ENCODE peak calls at places on chromosomes 12 and 14, in four cellular contexts. Y is HTR-8/SVneo, J is NCI-H1694, Z is esophagus squamous epithelium. V is an unnamed sample.

GRCh38 chr14:77495354-77495753 is 3.3 kb downstream of the ISM2 start:
- DNase-seq in J (no peak), Z (no peak), Y (no peak), V (no peak)

GRCh38 chr14:28536889-28537288 is 229.7 kb upstream of the FOXG1 start:
- DNase-seq in J (no peak), Y (no peak), Z (no peak), V (no peak)

GRCh38 chr12:53719649-53720048 is 7.6 kb downstream of the CALCOCO1 start:
- DNase-seq in J (no peak), Y (no peak), Z (no peak), V (no peak)

GRCh38 chr12:71411635-71412034 is 28.0 kb upstream of the LGR5 start:
- DNase-seq in Z (no peak), J (no peak), Y (no peak), V (no peak)

GRCh38 chr14:24058951-24059475 is 7.2 kb downstream of the CARMIL3 start:
- DNase-seq in J (no peak), Z (no peak), Y (no peak), V (no peak)

GRCh38 chr14:38500125-38500524 is 244.2 kb upstream of the CLEC14A start:
- DNase-seq in J (no peak), Y (no peak), Z (no peak), V (no peak)

GRCh38 chr12:13242926-13243325 is 46.4 kb downstream of the EMP1 start:
- DNase-seq in J (no peak), Z (no peak), Y (no peak), V (no peak)

GRCh38 chr12:45268672-45269406 is 52.9 kb downstream of the ANO6 start:
- DNase-seq in Z (no peak), Y (peak), J (no peak), V (peak)

GRCh38 chr12:118060301-118061010 is 523 bp downstream of the WSB2 start:
- DNase-seq in Y (peak), J (no peak), Z (no peak), V (no peak)

GRCh38 chr12:14629832-14630688 is 62.4 kb upstream of the PLBD1 start:
- DNase-seq in J (peak), Y (peak), Z (no peak), V (no peak)

GRCh38 chr14:84273181-84273580 is 1256.8 kb upstream of the FLRT2 start:
- DNase-seq in J (no peak), Y (no peak), Z (no peak), V (no peak)

GRCh38 chr14:35985504-35986218 is 159.5 kb downstream of the BRMS1L start:
- DNase-seq in Y (no peak), Z (no peak), J (no peak), V (no peak)

GRCh38 chr12:9928607-9929006 is 3.6 kb downstream of the CLEC2A start:
- DNase-seq in J (no peak), Y (no peak), Z (no peak), V (no peak)

GRCh38 chr12:27517532-27517931 is 6.5 kb upstream of the PPFIBP1 start:
- DNase-seq in Z (no peak), J (no peak), Y (no peak), V (no peak)

GRCh38 chr12:22110176-22110575 is 64.2 kb downstream of the CMAS start:
- DNase-seq in Y (no peak), J (no peak), Z (no peak), V (no peak)

GRCh38 chr14:93592786-93593185 is 162.0 kb downstream of the UNC79 start:
- DNase-seq in Y (no peak), J (no peak), Z (no peak), V (no peak)

GRCh38 chr12:497501-498160 is 37.9 kb downstream of the B4GALNT3 start:
- DNase-seq in Z (no peak), J (no peak), Y (no peak), V (no peak)

GRCh38 chr12:50387487-50387886 is 8.9 kb downstream of the FAM186A start:
- DNase-seq in Y (no peak), J (no peak), Z (no peak), V (no peak)

GRCh38 chr14:74980398-74980745 is 22.3 kb upstream of the EIF2B2 start:
- DNase-seq in J (no peak), Y (no peak), Z (no peak), V (no peak)

GRCh38 chr14:97180304-97181200 is 383.4 kb downstream of the VRK1 start:
- DNase-seq in Y (peak), Z (no peak), J (no peak), V (peak)

GRCh38 chr12:112973016-112973711 is 5.2 kb upstream of the OAS2 start:
- DNase-seq in Z (no peak), Y (no peak), J (no peak), V (no peak)

GRCh38 chr12:43210437-43211197 is 341.4 kb downstream of the ADAMTS20 start:
- DNase-seq in Z (no peak), Y (peak), J (no peak), V (no peak)

GRCh38 chr12:40222247-40222646 is 2.5 kb upstream of the LRRK2 start:
- DNase-seq in J (no peak), Z (no peak), Y (no peak), V (no peak)

GRCh38 chr14:58829594-58829993 is 191.8 kb downstream of the DACT1 start:
- DNase-seq in J (no peak), Z (no peak), Y (no peak), V (no peak)